ENCODE peak calls at places on chromosomes 5 and 9, in nine cellular contexts. D, Q, T, H, A, P, O, L and U are unnamed samples.
A peak's percentile ranks its signal among the peaks of the same experiment; 100 is the strongest.

GRCh38 chr5:176891331-176891958 is 7.7 kb downstream of the HK3 start:
- DNase-seq in L (no peak), T (peak; percentile 59), A (peak; percentile 6), H (no peak), O (no peak), P (no peak), D (no peak), Q (no peak), U (peak; percentile 5)

GRCh38 chr5:129094924-129095797 is 612 bp downstream of the ISOC1 start:
- DNase-seq in H (peak; percentile 16), D (peak; percentile 68), A (peak; percentile 52), O (peak; percentile 60), L (no peak), T (peak; percentile 21), P (peak; percentile 73), Q (peak; percentile 67), U (peak; percentile 71)

GRCh38 chr5:117623042-117623815 is 1048.6 kb upstream of the SEMA6A start:
- DNase-seq in H (no peak), Q (no peak), A (no peak), L (no peak), P (peak; percentile 11), D (peak; percentile 25), T (no peak), O (no peak), U (no peak)

GRCh38 chr9:124800306-124801259 is 23.6 kb downstream of the OLFML2A start:
- DNase-seq in O (no peak), Q (no peak), T (no peak), L (no peak), H (no peak), A (no peak), P (peak; percentile 58), D (peak; percentile 61), U (peak; percentile 86)

GRCh38 chr5:91058575-91058974 is 324.5 kb downstream of the ARRDC3 start:
- DNase-seq in A (no peak), Q (no peak), L (no peak), H (no peak), O (no peak), T (no peak), D (no peak), P (no peak), U (no peak)

GRCh38 chr9:134337469-134337868 is 11.2 kb downstream of the RXRA start:
- DNase-seq in A (no peak), T (no peak), O (no peak), L (no peak), H (no peak), Q (no peak), D (no peak), P (no peak), U (no peak)

GRCh38 chr5:75140277-75140676 is 87.9 kb upstream of the GCNT4 start:
- DNase-seq in D (no peak), L (no peak), A (no peak), Q (no peak), P (no peak), H (no peak), O (no peak), T (no peak), U (no peak)

GRCh38 chr5:142403583-142403982 is 78.8 kb upstream of the SPRY4 start:
- DNase-seq in L (no peak), H (no peak), P (no peak), O (no peak), D (no peak), Q (no peak), A (no peak), T (no peak), U (no peak)

DNA sequence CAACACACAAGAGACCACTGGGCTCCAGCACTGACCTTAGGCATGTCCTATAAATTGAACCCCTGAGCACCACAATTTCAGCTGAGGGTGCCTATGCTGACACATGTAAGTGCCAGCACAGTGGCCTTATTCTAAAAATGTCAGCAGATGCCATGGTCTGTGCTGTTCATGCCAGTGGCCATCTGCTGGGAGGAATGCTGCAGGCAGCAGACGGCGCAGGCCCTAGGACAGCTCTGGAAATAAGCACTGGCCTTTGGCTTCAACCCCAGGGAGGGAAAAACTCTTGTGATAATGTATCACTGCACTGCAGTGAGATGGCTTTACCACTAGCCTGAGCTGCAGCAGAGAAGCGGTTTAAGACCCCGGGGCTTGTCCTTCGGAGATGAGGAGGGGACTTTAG is 98.5 kb downstream of the SYK start:
- DNase-seq in D (no peak), L (no peak), T (no peak), O (no peak), P (no peak), Q (no peak), H (no peak), A (no peak), U (no peak)
- TF ChIP-seq CTCF in D (peak; percentile 28), L (peak; percentile 20), T (no peak), O (no peak), P (peak; percentile 21), Q (no peak), H (peak; percentile 47), A (peak; percentile 39), U (no peak)

GRCh38 chr9:83978992-83979811 is 813 bp downstream of the HNRNPK start:
- DNase-seq in O (peak; percentile 78), A (peak; percentile 58), H (peak; percentile 59), P (peak; percentile 85), Q (peak; percentile 78), D (peak; percentile 85), L (no peak), T (peak; percentile 83), U (peak; percentile 76)
- TF ChIP-seq CTCF in O (no peak), A (no peak), H (no peak), P (no peak), Q (no peak), D (no peak), L (no peak), T (no peak), U (no peak)

GRCh38 chr5:160360310-160360709 is 10.1 kb downstream of the C1QTNF2 start:
- DNase-seq in D (no peak), A (no peak), P (no peak), O (no peak), T (no peak), L (no peak), H (no peak), Q (no peak), U (no peak)
- TF ChIP-seq CTCF in D (no peak), A (no peak), P (no peak), O (no peak), T (no peak), L (no peak), H (no peak), Q (no peak), U (no peak)

GRCh38 chr5:114360816-114361723 is 800 bp upstream of the KCNN2 start:
- DNase-seq in L (no peak), O (peak; percentile 89), T (peak; percentile 58), A (peak; percentile 74), D (peak; percentile 45), P (no peak), Q (peak; percentile 16), H (no peak), U (peak; percentile 82)
- TF ChIP-seq CTCF in L (no peak), O (no peak), T (no peak), A (peak; percentile 61), D (peak; percentile 10), P (no peak), Q (peak; percentile 4), H (peak; percentile 29), U (peak; percentile 45)

GRCh38 chr5:14407051-14407450 is 174.5 kb upstream of the OTULINL start:
- DNase-seq in O (no peak), H (no peak), D (no peak), Q (no peak), A (no peak), L (no peak), P (no peak), T (no peak), U (no peak)

GRCh38 chr5:14405706-14406553 is 175.7 kb upstream of the OTULINL start:
- DNase-seq in D (no peak), O (no peak), A (no peak), T (no peak), L (no peak), P (peak; percentile 42), Q (no peak), H (no peak), U (no peak)

GRCh38 chr5:14407746-14408175 is 173.8 kb upstream of the OTULINL start:
- DNase-seq in A (no peak), O (no peak), H (no peak), T (no peak), L (no peak), D (no peak), P (peak; percentile 80), Q (no peak), U (no peak)

GRCh38 chr5:14406554-14406849 is 175.1 kb upstream of the OTULINL start:
- DNase-seq in P (peak; percentile 87), O (no peak), H (peak; percentile 66), T (no peak), A (no peak), D (peak; percentile 76), L (no peak), Q (no peak), U (no peak)

DNA sequence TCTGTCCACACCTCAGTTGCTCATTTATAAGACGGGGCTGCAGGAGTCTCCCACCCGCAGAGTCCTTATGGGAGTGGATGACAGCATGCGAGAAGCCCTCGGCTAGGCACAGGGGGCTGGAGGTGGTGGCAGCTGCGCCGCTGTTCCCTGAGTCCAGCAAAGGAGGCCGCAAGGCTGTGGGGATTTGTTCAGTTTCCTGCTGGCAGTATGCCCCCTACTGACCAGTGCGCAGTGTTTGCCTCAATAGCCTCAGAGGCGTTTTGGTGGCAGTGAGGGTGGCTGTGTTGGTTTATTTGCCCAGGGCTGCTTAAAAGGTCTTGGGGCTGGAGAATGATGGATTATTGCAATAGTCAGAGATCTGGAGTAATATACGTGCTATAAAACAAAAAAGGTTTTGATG is 176.3 kb upstream of the OTULINL start:
- DNase-seq in Q (no peak), P (no peak), T (no peak), H (no peak), D (no peak), A (no peak), L (no peak), O (peak; percentile 37), U (no peak)
- TF ChIP-seq CTCF in Q (no peak), P (peak; percentile 16), T (no peak), H (peak; percentile 29), D (no peak), A (peak; percentile 47), L (no peak), O (no peak), U (peak; percentile 10)

GRCh38 chr9:77291714-77292113 is 114.4 kb downstream of the VPS13A start:
- DNase-seq in T (peak; percentile 21), D (peak; percentile 50), P (peak; percentile 50), A (no peak), O (no peak), Q (no peak), H (no peak), L (no peak), U (no peak)
- TF ChIP-seq CTCF in T (no peak), D (peak; percentile 45), P (peak; percentile 55), A (peak; percentile 41), O (peak; percentile 43), Q (no peak), H (peak; percentile 60), L (peak; percentile 49), U (no peak)